ENCODE peak calls at places on chromosomes 2 and 18, in nine cellular contexts. One of them, this sample, is unnamed.

GRCh38 chr18:12408247-12408869 is 629 bp downstream of the PRELID3A start:
- DNase-seq in AG10803: peak; percentile 42
- DNase-seq in ELF-1: no peak
- DNase-seq in SK-N-SH: peak; percentile 34
- DNase-seq in activated CD4-positive, alpha-beta T cell treated with anti-CD3 and anti-CD28 coated beads, Interleukin-2, amount 50 U/mL, for 24 hours: peak; percentile 7
- DNase-seq in gastrocnemius medialis: no peak
- DNase-seq in ELR: peak; percentile 30
- DNase-seq in psoas muscle: no peak
- DNase-seq in GM20000: no peak
- DNase-seq in this sample: no peak

GRCh38 chr2:72114693-72115051 is 33.0 kb downstream of the CYP26B1 start:
- DNase-seq in AG10803: no peak
- DNase-seq in ELF-1: peak; percentile 73
- DNase-seq in SK-N-SH: no peak
- DNase-seq in activated CD4-positive, alpha-beta T cell treated with anti-CD3 and anti-CD28 coated beads, Interleukin-2, amount 50 U/mL, for 24 hours: no peak
- DNase-seq in gastrocnemius medialis: no peak
- DNase-seq in ELR: no peak
- DNase-seq in psoas muscle: no peak
- DNase-seq in GM20000: no peak
- DNase-seq in this sample: no peak

GRCh38 chr2:217289909-217290283 is 430.0 kb upstream of the TNP1 start:
- DNase-seq in AG10803: no peak
- DNase-seq in ELF-1: peak; percentile 93
- DNase-seq in SK-N-SH: peak; percentile 61
- DNase-seq in activated CD4-positive, alpha-beta T cell treated with anti-CD3 and anti-CD28 coated beads, Interleukin-2, amount 50 U/mL, for 24 hours: no peak
- DNase-seq in gastrocnemius medialis: no peak
- DNase-seq in ELR: peak; percentile 51
- DNase-seq in psoas muscle: no peak
- DNase-seq in GM20000: no peak
- DNase-seq in this sample: no peak

GRCh38 chr2:100807707-100808106 is 12.2 kb upstream of the NPAS2 start:
- DNase-seq in AG10803: no peak
- DNase-seq in ELF-1: no peak
- DNase-seq in SK-N-SH: no peak
- DNase-seq in activated CD4-positive, alpha-beta T cell treated with anti-CD3 and anti-CD28 coated beads, Interleukin-2, amount 50 U/mL, for 24 hours: no peak
- DNase-seq in gastrocnemius medialis: no peak
- DNase-seq in ELR: no peak
- DNase-seq in psoas muscle: no peak
- DNase-seq in GM20000: no peak
- DNase-seq in this sample: no peak

GRCh38 chr2:120893874-120894584 is 158.4 kb downstream of the GLI2 start:
- DNase-seq in AG10803: no peak
- DNase-seq in ELF-1: peak; percentile 76
- DNase-seq in SK-N-SH: no peak
- DNase-seq in activated CD4-positive, alpha-beta T cell treated with anti-CD3 and anti-CD28 coated beads, Interleukin-2, amount 50 U/mL, for 24 hours: no peak
- DNase-seq in gastrocnemius medialis: no peak
- DNase-seq in ELR: no peak
- DNase-seq in psoas muscle: peak; percentile 55
- DNase-seq in GM20000: no peak
- DNase-seq in this sample: no peak

GRCh38 chr2:215540646-215541045 is 104.8 kb upstream of the FN1 start:
- DNase-seq in AG10803: peak; percentile 91
- DNase-seq in ELF-1: no peak
- DNase-seq in SK-N-SH: no peak
- DNase-seq in activated CD4-positive, alpha-beta T cell treated with anti-CD3 and anti-CD28 coated beads, Interleukin-2, amount 50 U/mL, for 24 hours: no peak
- DNase-seq in gastrocnemius medialis: no peak
- DNase-seq in ELR: peak; percentile 79
- DNase-seq in psoas muscle: no peak
- DNase-seq in GM20000: no peak
- DNase-seq in this sample: no peak

GRCh38 chr2:143530753-143531152 is 401.5 kb downstream of the ARHGAP15 start:
- DNase-seq in AG10803: peak; percentile 16
- DNase-seq in ELF-1: no peak
- DNase-seq in SK-N-SH: peak; percentile 57
- DNase-seq in activated CD4-positive, alpha-beta T cell treated with anti-CD3 and anti-CD28 coated beads, Interleukin-2, amount 50 U/mL, for 24 hours: no peak
- DNase-seq in gastrocnemius medialis: no peak
- DNase-seq in ELR: no peak
- DNase-seq in psoas muscle: no peak
- DNase-seq in GM20000: no peak
- DNase-seq in this sample: no peak

GRCh38 chr2:141399270-141399669 is 731.5 kb downstream of the LRP1B start:
- DNase-seq in AG10803: no peak
- DNase-seq in ELF-1: no peak
- DNase-seq in SK-N-SH: no peak
- DNase-seq in activated CD4-positive, alpha-beta T cell treated with anti-CD3 and anti-CD28 coated beads, Interleukin-2, amount 50 U/mL, for 24 hours: no peak
- DNase-seq in gastrocnemius medialis: no peak
- DNase-seq in ELR: no peak
- DNase-seq in psoas muscle: no peak
- DNase-seq in GM20000: no peak
- DNase-seq in this sample: no peak

GRCh38 chr2:201707142-201707541 is 8.7 kb upstream of the MPP4 start:
- DNase-seq in AG10803: no peak
- DNase-seq in ELF-1: no peak
- DNase-seq in SK-N-SH: no peak
- DNase-seq in activated CD4-positive, alpha-beta T cell treated with anti-CD3 and anti-CD28 coated beads, Interleukin-2, amount 50 U/mL, for 24 hours: no peak
- DNase-seq in gastrocnemius medialis: no peak
- DNase-seq in ELR: no peak
- DNase-seq in psoas muscle: no peak
- DNase-seq in GM20000: no peak
- DNase-seq in this sample: no peak

GRCh38 chr2:40455661-40456060 is 3.8 kb upstream of the SLC8A1 start:
- DNase-seq in AG10803: no peak
- DNase-seq in ELF-1: no peak
- DNase-seq in SK-N-SH: no peak
- DNase-seq in activated CD4-positive, alpha-beta T cell treated with anti-CD3 and anti-CD28 coated beads, Interleukin-2, amount 50 U/mL, for 24 hours: no peak
- DNase-seq in gastrocnemius medialis: no peak
- DNase-seq in ELR: peak; percentile 69
- DNase-seq in psoas muscle: no peak
- DNase-seq in GM20000: no peak
- DNase-seq in this sample: peak; percentile 61

GRCh38 chr2:65922030-65922429 is 489.6 kb upstream of the SPRED2 start:
- DNase-seq in AG10803: no peak
- DNase-seq in ELF-1: no peak
- DNase-seq in SK-N-SH: no peak
- DNase-seq in activated CD4-positive, alpha-beta T cell treated with anti-CD3 and anti-CD28 coated beads, Interleukin-2, amount 50 U/mL, for 24 hours: no peak
- DNase-seq in gastrocnemius medialis: no peak
- DNase-seq in ELR: no peak
- DNase-seq in psoas muscle: no peak
- DNase-seq in GM20000: no peak
- DNase-seq in this sample: no peak

GRCh38 chr18:12652861-12653401 is 5.0 kb downstream of the SPIRE1 start:
- DNase-seq in AG10803: peak; percentile 87
- DNase-seq in ELF-1: no peak
- DNase-seq in SK-N-SH: peak; percentile 56
- DNase-seq in activated CD4-positive, alpha-beta T cell treated with anti-CD3 and anti-CD28 coated beads, Interleukin-2, amount 50 U/mL, for 24 hours: no peak
- DNase-seq in gastrocnemius medialis: no peak
- DNase-seq in ELR: peak; percentile 66
- DNase-seq in psoas muscle: no peak
- DNase-seq in GM20000: no peak
- DNase-seq in this sample: no peak

GRCh38 chr18:49249523-49249922 is 210.9 kb downstream of the DYM start:
- DNase-seq in AG10803: peak; percentile 86
- DNase-seq in ELF-1: no peak
- DNase-seq in SK-N-SH: no peak
- DNase-seq in activated CD4-positive, alpha-beta T cell treated with anti-CD3 and anti-CD28 coated beads, Interleukin-2, amount 50 U/mL, for 24 hours: no peak
- DNase-seq in gastrocnemius medialis: no peak
- DNase-seq in ELR: peak; percentile 93
- DNase-seq in psoas muscle: no peak
- DNase-seq in GM20000: no peak
- DNase-seq in this sample: no peak

GRCh38 chr2:61543062-61543461 is 4.9 kb upstream of the XPO1 start:
- DNase-seq in AG10803: no peak
- DNase-seq in ELF-1: no peak
- DNase-seq in SK-N-SH: peak; percentile 24
- DNase-seq in activated CD4-positive, alpha-beta T cell treated with anti-CD3 and anti-CD28 coated beads, Interleukin-2, amount 50 U/mL, for 24 hours: no peak
- DNase-seq in gastrocnemius medialis: no peak
- DNase-seq in ELR: no peak
- DNase-seq in psoas muscle: no peak
- DNase-seq in GM20000: no peak
- DNase-seq in this sample: no peak

GRCh38 chr2:98643496-98644100 is 35.2 kb downstream of the UNC50 start:
- DNase-seq in AG10803: no peak
- DNase-seq in ELF-1: no peak
- DNase-seq in SK-N-SH: no peak
- DNase-seq in activated CD4-positive, alpha-beta T cell treated with anti-CD3 and anti-CD28 coated beads, Interleukin-2, amount 50 U/mL, for 24 hours: no peak
- DNase-seq in gastrocnemius medialis: no peak
- DNase-seq in ELR: peak; percentile 39
- DNase-seq in psoas muscle: no peak
- DNase-seq in GM20000: no peak
- DNase-seq in this sample: no peak

GRCh38 chr2:36951574-36951973 is 14.8 kb downstream of the STRN start:
- DNase-seq in AG10803: no peak
- DNase-seq in ELF-1: no peak
- DNase-seq in SK-N-SH: no peak
- DNase-seq in activated CD4-positive, alpha-beta T cell treated with anti-CD3 and anti-CD28 coated beads, Interleukin-2, amount 50 U/mL, for 24 hours: no peak
- DNase-seq in gastrocnemius medialis: no peak
- DNase-seq in ELR: peak; percentile 75
- DNase-seq in psoas muscle: no peak
- DNase-seq in GM20000: no peak
- DNase-seq in this sample: no peak

GRCh38 chr2:220106065-220106464 is 478.6 kb downstream of the SLC4A3 start:
- DNase-seq in AG10803: no peak
- DNase-seq in ELF-1: no peak
- DNase-seq in SK-N-SH: no peak
- DNase-seq in activated CD4-positive, alpha-beta T cell treated with anti-CD3 and anti-CD28 coated beads, Interleukin-2, amount 50 U/mL, for 24 hours: no peak
- DNase-seq in gastrocnemius medialis: no peak
- DNase-seq in ELR: no peak
- DNase-seq in psoas muscle: no peak
- DNase-seq in GM20000: no peak
- DNase-seq in this sample: no peak

GRCh38 chr18:24631238-24632025 is 171.0 kb downstream of the HRH4 start:
- DNase-seq in AG10803: no peak
- DNase-seq in ELF-1: no peak
- DNase-seq in SK-N-SH: no peak
- DNase-seq in activated CD4-positive, alpha-beta T cell treated with anti-CD3 and anti-CD28 coated beads, Interleukin-2, amount 50 U/mL, for 24 hours: no peak
- DNase-seq in gastrocnemius medialis: no peak
- DNase-seq in ELR: no peak
- DNase-seq in psoas muscle: no peak
- DNase-seq in GM20000: no peak
- DNase-seq in this sample: peak; percentile 31

GRCh38 chr2:28639836-28640235 is 111.8 kb upstream of the PPP1CB start:
- DNase-seq in AG10803: no peak
- DNase-seq in ELF-1: peak; percentile 47
- DNase-seq in SK-N-SH: no peak
- DNase-seq in activated CD4-positive, alpha-beta T cell treated with anti-CD3 and anti-CD28 coated beads, Interleukin-2, amount 50 U/mL, for 24 hours: no peak
- DNase-seq in gastrocnemius medialis: no peak
- DNase-seq in ELR: no peak
- DNase-seq in psoas muscle: no peak
- DNase-seq in GM20000: peak; percentile 22
- DNase-seq in this sample: no peak

GRCh38 chr2:85763132-85763531 is 9.3 kb downstream of the ATOH8 start:
- DNase-seq in AG10803: no peak
- DNase-seq in ELF-1: no peak
- DNase-seq in SK-N-SH: no peak
- DNase-seq in activated CD4-positive, alpha-beta T cell treated with anti-CD3 and anti-CD28 coated beads, Interleukin-2, amount 50 U/mL, for 24 hours: no peak
- DNase-seq in gastrocnemius medialis: no peak
- DNase-seq in ELR: no peak
- DNase-seq in psoas muscle: no peak
- DNase-seq in GM20000: no peak
- DNase-seq in this sample: no peak

GRCh38 chr2:8570637-8571036 is 111.2 kb upstream of the ID2 start:
- DNase-seq in AG10803: no peak
- DNase-seq in ELF-1: no peak
- DNase-seq in SK-N-SH: no peak
- DNase-seq in activated CD4-positive, alpha-beta T cell treated with anti-CD3 and anti-CD28 coated beads, Interleukin-2, amount 50 U/mL, for 24 hours: no peak
- DNase-seq in gastrocnemius medialis: no peak
- DNase-seq in ELR: no peak
- DNase-seq in psoas muscle: no peak
- DNase-seq in GM20000: no peak
- DNase-seq in this sample: no peak

GRCh38 chr2:46988733-46989481 is 73.3 kb upstream of the MCFD2 start:
- DNase-seq in AG10803: peak; percentile 21
- DNase-seq in ELF-1: no peak
- DNase-seq in SK-N-SH: peak; percentile 74
- DNase-seq in activated CD4-positive, alpha-beta T cell treated with anti-CD3 and anti-CD28 coated beads, Interleukin-2, amount 50 U/mL, for 24 hours: no peak
- DNase-seq in gastrocnemius medialis: no peak
- DNase-seq in ELR: no peak
- DNase-seq in psoas muscle: peak; percentile 65
- DNase-seq in GM20000: no peak
- DNase-seq in this sample: no peak

GRCh38 chr2:38438536-38439225 is 61.6 kb upstream of the ATL2 start:
- DNase-seq in AG10803: no peak
- DNase-seq in ELF-1: peak; percentile 43
- DNase-seq in SK-N-SH: no peak
- DNase-seq in activated CD4-positive, alpha-beta T cell treated with anti-CD3 and anti-CD28 coated beads, Interleukin-2, amount 50 U/mL, for 24 hours: no peak
- DNase-seq in gastrocnemius medialis: no peak
- DNase-seq in ELR: no peak
- DNase-seq in psoas muscle: no peak
- DNase-seq in GM20000: peak; percentile 59
- DNase-seq in this sample: no peak

GRCh38 chr2:42366411-42366810 is 5.4 kb upstream of the COX7A2L start:
- DNase-seq in AG10803: no peak
- DNase-seq in ELF-1: no peak
- DNase-seq in SK-N-SH: no peak
- DNase-seq in activated CD4-positive, alpha-beta T cell treated with anti-CD3 and anti-CD28 coated beads, Interleukin-2, amount 50 U/mL, for 24 hours: no peak
- DNase-seq in gastrocnemius medialis: no peak
- DNase-seq in ELR: no peak
- DNase-seq in psoas muscle: no peak
- DNase-seq in GM20000: no peak
- DNase-seq in this sample: no peak

GRCh38 chr2:119590873-119591272 is 46.6 kb downstream of the CFAP221 start:
- DNase-seq in AG10803: no peak
- DNase-seq in ELF-1: no peak
- DNase-seq in SK-N-SH: peak; percentile 54
- DNase-seq in activated CD4-positive, alpha-beta T cell treated with anti-CD3 and anti-CD28 coated beads, Interleukin-2, amount 50 U/mL, for 24 hours: no peak
- DNase-seq in gastrocnemius medialis: no peak
- DNase-seq in ELR: no peak
- DNase-seq in psoas muscle: no peak
- DNase-seq in GM20000: no peak
- DNase-seq in this sample: no peak

GRCh38 chr2:177334940-177335543 is 57.5 kb upstream of the AGPS start:
- DNase-seq in AG10803: peak; percentile 51
- DNase-seq in ELF-1: peak; percentile 32
- DNase-seq in SK-N-SH: peak; percentile 34
- DNase-seq in activated CD4-positive, alpha-beta T cell treated with anti-CD3 and anti-CD28 coated beads, Interleukin-2, amount 50 U/mL, for 24 hours: no peak
- DNase-seq in gastrocnemius medialis: no peak
- DNase-seq in ELR: peak; percentile 76
- DNase-seq in psoas muscle: no peak
- DNase-seq in GM20000: peak; percentile 39
- DNase-seq in this sample: peak; percentile 32

GRCh38 chr2:200300650-200301314 is 5.7 kb upstream of the SPATS2L start:
- DNase-seq in AG10803: peak; percentile 49
- DNase-seq in ELF-1: peak; percentile 44
- DNase-seq in SK-N-SH: no peak
- DNase-seq in activated CD4-positive, alpha-beta T cell treated with anti-CD3 and anti-CD28 coated beads, Interleukin-2, amount 50 U/mL, for 24 hours: no peak
- DNase-seq in gastrocnemius medialis: no peak
- DNase-seq in ELR: peak; percentile 91
- DNase-seq in psoas muscle: no peak
- DNase-seq in GM20000: no peak
- DNase-seq in this sample: no peak

GRCh38 chr2:70855679-70856078 is 20.1 kb upstream of the CD207 start:
- DNase-seq in AG10803: peak; percentile 48
- DNase-seq in ELF-1: no peak
- DNase-seq in SK-N-SH: no peak
- DNase-seq in activated CD4-positive, alpha-beta T cell treated with anti-CD3 and anti-CD28 coated beads, Interleukin-2, amount 50 U/mL, for 24 hours: no peak
- DNase-seq in gastrocnemius medialis: no peak
- DNase-seq in ELR: no peak
- DNase-seq in psoas muscle: no peak
- DNase-seq in GM20000: no peak
- DNase-seq in this sample: no peak

GRCh38 chr2:32591669-32592463 is 36.0 kb upstream of the TTC27 start:
- DNase-seq in AG10803: peak; percentile 1
- DNase-seq in ELF-1: no peak
- DNase-seq in SK-N-SH: no peak
- DNase-seq in activated CD4-positive, alpha-beta T cell treated with anti-CD3 and anti-CD28 coated beads, Interleukin-2, amount 50 U/mL, for 24 hours: no peak
- DNase-seq in gastrocnemius medialis: no peak
- DNase-seq in ELR: peak; percentile 43
- DNase-seq in psoas muscle: no peak
- DNase-seq in GM20000: no peak
- DNase-seq in this sample: no peak

GRCh38 chr2:239811806-239812560 is 213.2 kb downstream of the NDUFA10 start:
- DNase-seq in AG10803: no peak
- DNase-seq in ELF-1: no peak
- DNase-seq in SK-N-SH: no peak
- DNase-seq in activated CD4-positive, alpha-beta T cell treated with anti-CD3 and anti-CD28 coated beads, Interleukin-2, amount 50 U/mL, for 24 hours: no peak
- DNase-seq in gastrocnemius medialis: no peak
- DNase-seq in ELR: no peak
- DNase-seq in psoas muscle: no peak
- DNase-seq in GM20000: no peak
- DNase-seq in this sample: no peak

GRCh38 chr2:21772624-21773023 is 648.9 kb downstream of the TDRD15 start:
- DNase-seq in AG10803: no peak
- DNase-seq in ELF-1: no peak
- DNase-seq in SK-N-SH: no peak
- DNase-seq in activated CD4-positive, alpha-beta T cell treated with anti-CD3 and anti-CD28 coated beads, Interleukin-2, amount 50 U/mL, for 24 hours: no peak
- DNase-seq in gastrocnemius medialis: no peak
- DNase-seq in ELR: peak; percentile 82
- DNase-seq in psoas muscle: no peak
- DNase-seq in GM20000: no peak
- DNase-seq in this sample: no peak